ENCODE peak calls at places on chromosomes 13 and 19, in seven cellular contexts. One of them, this sample, is unnamed.

GRCh38 chr19:48489608-48490216 is 20.5 kb downstream of the CYTH2 start:
- DNase-seq in suprapubic skin: no peak
- DNase-seq in left lung: peak; percentile 78
- DNase-seq in esophagus squamous epithelium: no peak
- DNase-seq in aorta: peak; percentile 82
- DNase-seq in effector memory CD4-positive, alpha-beta T cell: peak; percentile 60
- DNase-seq in psoas muscle: peak; percentile 88
- DNase-seq in this sample: no peak

GRCh38 chr19:17020823-17021222 is 5.8 kb downstream of the CPAMD8 start:
- DNase-seq in left lung: no peak
- DNase-seq in suprapubic skin: no peak
- DNase-seq in esophagus squamous epithelium: no peak
- DNase-seq in effector memory CD4-positive, alpha-beta T cell: no peak
- DNase-seq in psoas muscle: no peak
- DNase-seq in aorta: no peak
- DNase-seq in this sample: no peak

GRCh38 chr19:18590273-18591272 is 2.0 kb downstream of the REX1BD start:
- DNase-seq in psoas muscle: peak; percentile 87
- DNase-seq in left lung: no peak
- DNase-seq in esophagus squamous epithelium: no peak
- DNase-seq in aorta: peak; percentile 67
- DNase-seq in effector memory CD4-positive, alpha-beta T cell: no peak
- DNase-seq in suprapubic skin: no peak
- DNase-seq in this sample: peak; percentile 99

GRCh38 chr13:110364081-110364480 is 57.0 kb downstream of the COL4A2 start:
- DNase-seq in suprapubic skin: no peak
- DNase-seq in aorta: no peak
- DNase-seq in psoas muscle: no peak
- DNase-seq in effector memory CD4-positive, alpha-beta T cell: no peak
- DNase-seq in left lung: no peak
- DNase-seq in esophagus squamous epithelium: no peak
- DNase-seq in this sample: no peak

GRCh38 chr13:49897713-49898112 is 38.4 kb downstream of the SPRYD7 start:
- DNase-seq in left lung: no peak
- DNase-seq in aorta: no peak
- DNase-seq in psoas muscle: no peak
- DNase-seq in esophagus squamous epithelium: no peak
- DNase-seq in suprapubic skin: no peak
- DNase-seq in effector memory CD4-positive, alpha-beta T cell: no peak
- DNase-seq in this sample: no peak

GRCh38 chr19:50537769-50538230 is 24.1 kb upstream of the ASPDH start:
- DNase-seq in aorta: peak; percentile 79
- DNase-seq in esophagus squamous epithelium: no peak
- DNase-seq in psoas muscle: peak; percentile 81
- DNase-seq in suprapubic skin: no peak
- DNase-seq in effector memory CD4-positive, alpha-beta T cell: peak; percentile 19
- DNase-seq in left lung: peak; percentile 71
- DNase-seq in this sample: peak; percentile 35

GRCh38 chr19:36136975-36137686 is 2.7 kb upstream of the CAPNS1 start:
- DNase-seq in esophagus squamous epithelium: no peak
- DNase-seq in suprapubic skin: no peak
- DNase-seq in aorta: peak; percentile 81
- DNase-seq in psoas muscle: peak; percentile 72
- DNase-seq in effector memory CD4-positive, alpha-beta T cell: no peak
- DNase-seq in left lung: peak; percentile 83
- DNase-seq in this sample: no peak

GRCh38 chr13:72864142-72865035 is 82.5 kb downstream of the PIBF1 start:
- DNase-seq in psoas muscle: no peak
- DNase-seq in esophagus squamous epithelium: no peak
- DNase-seq in effector memory CD4-positive, alpha-beta T cell: no peak
- DNase-seq in aorta: no peak
- DNase-seq in left lung: no peak
- DNase-seq in suprapubic skin: no peak
- DNase-seq in this sample: no peak

GRCh38 chr13:100980171-100980570 is 305.6 kb upstream of the TMTC4 start:
- DNase-seq in esophagus squamous epithelium: no peak
- DNase-seq in left lung: no peak
- DNase-seq in aorta: no peak
- DNase-seq in suprapubic skin: no peak
- DNase-seq in psoas muscle: no peak
- DNase-seq in effector memory CD4-positive, alpha-beta T cell: no peak
- DNase-seq in this sample: no peak

GRCh38 chr13:114166381-114167131 is 12.5 kb upstream of the CFAP97D2 start:
- DNase-seq in psoas muscle: no peak
- DNase-seq in esophagus squamous epithelium: no peak
- DNase-seq in suprapubic skin: no peak
- DNase-seq in left lung: no peak
- DNase-seq in effector memory CD4-positive, alpha-beta T cell: no peak
- DNase-seq in aorta: peak; percentile 82
- DNase-seq in this sample: no peak

GRCh38 chr19:28553005-28553404 is 659.9 kb downstream of the UQCRFS1 start:
- DNase-seq in psoas muscle: no peak
- DNase-seq in aorta: no peak
- DNase-seq in effector memory CD4-positive, alpha-beta T cell: no peak
- DNase-seq in suprapubic skin: no peak
- DNase-seq in left lung: no peak
- DNase-seq in esophagus squamous epithelium: no peak
- DNase-seq in this sample: no peak

GRCh38 chr19:51366999-51367564 is 894 bp upstream of the ETFB start:
- DNase-seq in aorta: peak; percentile 74
- DNase-seq in suprapubic skin: no peak
- DNase-seq in esophagus squamous epithelium: no peak
- DNase-seq in effector memory CD4-positive, alpha-beta T cell: peak; percentile 16
- DNase-seq in psoas muscle: no peak
- DNase-seq in left lung: peak; percentile 66
- DNase-seq in this sample: no peak

GRCh38 chr19:56176881-56177280 is 1.1 kb downstream of the GALP start:
- DNase-seq in esophagus squamous epithelium: no peak
- DNase-seq in aorta: no peak
- DNase-seq in effector memory CD4-positive, alpha-beta T cell: no peak
- DNase-seq in left lung: no peak
- DNase-seq in psoas muscle: no peak
- DNase-seq in suprapubic skin: no peak
- DNase-seq in this sample: no peak

GRCh38 chr19:13729859-13730258 is 34.5 kb upstream of the MRI1 start:
- DNase-seq in aorta: no peak
- DNase-seq in left lung: no peak
- DNase-seq in suprapubic skin: no peak
- DNase-seq in esophagus squamous epithelium: no peak
- DNase-seq in psoas muscle: no peak
- DNase-seq in effector memory CD4-positive, alpha-beta T cell: no peak
- DNase-seq in this sample: no peak

GRCh38 chr19:29576761-29577661 is 29.1 kb upstream of the POP4 start:
- DNase-seq in effector memory CD4-positive, alpha-beta T cell: no peak
- DNase-seq in esophagus squamous epithelium: no peak
- DNase-seq in psoas muscle: no peak
- DNase-seq in aorta: no peak
- DNase-seq in left lung: no peak
- DNase-seq in suprapubic skin: peak; percentile 65
- DNase-seq in this sample: no peak

GRCh38 chr13:26604784-26605183 is 47.3 kb downstream of the WASF3 start:
- DNase-seq in psoas muscle: peak; percentile 87
- DNase-seq in esophagus squamous epithelium: no peak
- DNase-seq in aorta: no peak
- DNase-seq in suprapubic skin: peak; percentile 87
- DNase-seq in effector memory CD4-positive, alpha-beta T cell: no peak
- DNase-seq in left lung: no peak
- DNase-seq in this sample: no peak

GRCh38 chr19:40191836-40192646 is 815 bp downstream of the MAP3K10 start:
- DNase-seq in psoas muscle: peak; percentile 68
- DNase-seq in left lung: no peak
- DNase-seq in esophagus squamous epithelium: no peak
- DNase-seq in effector memory CD4-positive, alpha-beta T cell: no peak
- DNase-seq in aorta: no peak
- DNase-seq in suprapubic skin: no peak
- DNase-seq in this sample: no peak

GRCh38 chr19:34274284-34274826 is 20.0 kb downstream of the GARRE1 start:
- DNase-seq in suprapubic skin: no peak
- DNase-seq in psoas muscle: no peak
- DNase-seq in effector memory CD4-positive, alpha-beta T cell: no peak
- DNase-seq in aorta: no peak
- DNase-seq in left lung: no peak
- DNase-seq in esophagus squamous epithelium: no peak
- DNase-seq in this sample: no peak

GRCh38 chr19:45640849-45641273 is 1.7 kb upstream of the EML2 start:
- DNase-seq in aorta: no peak
- DNase-seq in effector memory CD4-positive, alpha-beta T cell: no peak
- DNase-seq in left lung: peak; percentile 48
- DNase-seq in suprapubic skin: no peak
- DNase-seq in esophagus squamous epithelium: no peak
- DNase-seq in psoas muscle: no peak
- DNase-seq in this sample: no peak

GRCh38 chr13:25111557-25111956 is 15.6 kb downstream of the PABPC3 start:
- DNase-seq in suprapubic skin: no peak
- DNase-seq in left lung: no peak
- DNase-seq in esophagus squamous epithelium: no peak
- DNase-seq in aorta: no peak
- DNase-seq in effector memory CD4-positive, alpha-beta T cell: no peak
- DNase-seq in psoas muscle: no peak
- DNase-seq in this sample: no peak

GRCh38 chr13:46213242-46213641 is 1.5 kb downstream of the LRRC63 start:
- DNase-seq in esophagus squamous epithelium: no peak
- DNase-seq in aorta: no peak
- DNase-seq in psoas muscle: no peak
- DNase-seq in suprapubic skin: no peak
- DNase-seq in effector memory CD4-positive, alpha-beta T cell: no peak
- DNase-seq in left lung: no peak
- DNase-seq in this sample: no peak

GRCh38 chr19:53876651-53877224 is 5.3 kb upstream of the PRKCG start:
- DNase-seq in psoas muscle: peak; percentile 7
- DNase-seq in effector memory CD4-positive, alpha-beta T cell: no peak
- DNase-seq in aorta: no peak
- DNase-seq in esophagus squamous epithelium: no peak
- DNase-seq in left lung: no peak
- DNase-seq in suprapubic skin: no peak
- DNase-seq in this sample: no peak

GRCh38 chr13:106377341-106377740 is 158.1 kb downstream of the EFNB2 start:
- DNase-seq in effector memory CD4-positive, alpha-beta T cell: no peak
- DNase-seq in esophagus squamous epithelium: no peak
- DNase-seq in aorta: no peak
- DNase-seq in left lung: no peak
- DNase-seq in psoas muscle: no peak
- DNase-seq in suprapubic skin: no peak
- DNase-seq in this sample: no peak

GRCh38 chr13:35694031-35694430 is 217.5 kb upstream of the MAB21L1 start:
- DNase-seq in aorta: no peak
- DNase-seq in esophagus squamous epithelium: no peak
- DNase-seq in effector memory CD4-positive, alpha-beta T cell: no peak
- DNase-seq in left lung: no peak
- DNase-seq in psoas muscle: no peak
- DNase-seq in suprapubic skin: no peak
- DNase-seq in this sample: no peak

GRCh38 chr13:27481766-27482165 is 31.4 kb upstream of the MTIF3 start:
- DNase-seq in effector memory CD4-positive, alpha-beta T cell: no peak
- DNase-seq in left lung: peak; percentile 37
- DNase-seq in aorta: peak; percentile 53
- DNase-seq in esophagus squamous epithelium: no peak
- DNase-seq in suprapubic skin: peak; percentile 79
- DNase-seq in psoas muscle: no peak
- DNase-seq in this sample: peak; percentile 68

GRCh38 chr13:24033527-24034302 is 126.8 kb upstream of the SPATA13 start:
- DNase-seq in esophagus squamous epithelium: no peak
- DNase-seq in left lung: no peak
- DNase-seq in psoas muscle: no peak
- DNase-seq in suprapubic skin: no peak
- DNase-seq in effector memory CD4-positive, alpha-beta T cell: no peak
- DNase-seq in aorta: no peak
- DNase-seq in this sample: no peak
- H3K4me1 ChIP-seq in esophagus squamous epithelium: peaks cover 4% of the 10 kb centered on the region
- H3K4me1 ChIP-seq in left lung: peaks cover 25% of the 10 kb centered on the region
- H3K4me1 ChIP-seq in psoas muscle: no peaks in the 10 kb centered on the region
- H3K4me1 ChIP-seq in suprapubic skin: peaks cover 26% of the 10 kb centered on the region
- H3K4me1 ChIP-seq in effector memory CD4-positive, alpha-beta T cell: no peaks in the 10 kb centered on the region
- H3K4me1 ChIP-seq in aorta: peaks cover 7% of the 10 kb centered on the region
- H3K4me1 ChIP-seq in this sample: no peaks in the 10 kb centered on the region

GRCh38 chr19:38253788-38254187 is 2.4 kb downstream of the PPP1R14A start:
- DNase-seq in aorta: no peak
- DNase-seq in psoas muscle: no peak
- DNase-seq in effector memory CD4-positive, alpha-beta T cell: no peak
- DNase-seq in suprapubic skin: no peak
- DNase-seq in left lung: no peak
- DNase-seq in esophagus squamous epithelium: no peak
- DNase-seq in this sample: no peak

GRCh38 chr19:38251564-38252051 is 4.6 kb downstream of the PPP1R14A start:
- DNase-seq in suprapubic skin: no peak
- DNase-seq in esophagus squamous epithelium: no peak
- DNase-seq in effector memory CD4-positive, alpha-beta T cell: no peak
- DNase-seq in psoas muscle: peak; percentile 68
- DNase-seq in left lung: no peak
- DNase-seq in aorta: peak; percentile 80
- DNase-seq in this sample: no peak

GRCh38 chr19:38250821-38251563 is 5.2 kb downstream of the PPP1R14A start:
- DNase-seq in effector memory CD4-positive, alpha-beta T cell: no peak
- DNase-seq in psoas muscle: peak; percentile 77
- DNase-seq in suprapubic skin: no peak
- DNase-seq in left lung: no peak
- DNase-seq in aorta: peak; percentile 88
- DNase-seq in esophagus squamous epithelium: no peak
- DNase-seq in this sample: no peak

GRCh38 chr19:38252935-38253691 is 3.1 kb downstream of the PPP1R14A start:
- DNase-seq in effector memory CD4-positive, alpha-beta T cell: no peak
- DNase-seq in esophagus squamous epithelium: no peak
- DNase-seq in aorta: peak; percentile 85
- DNase-seq in psoas muscle: peak; percentile 57
- DNase-seq in suprapubic skin: no peak
- DNase-seq in left lung: no peak
- DNase-seq in this sample: no peak

GRCh38 chr19:38252385-38252784 is 3.8 kb downstream of the PPP1R14A start:
- DNase-seq in aorta: no peak
- DNase-seq in effector memory CD4-positive, alpha-beta T cell: no peak
- DNase-seq in esophagus squamous epithelium: no peak
- DNase-seq in psoas muscle: no peak
- DNase-seq in left lung: no peak
- DNase-seq in suprapubic skin: no peak
- DNase-seq in this sample: no peak
- H3K4me3 ChIP-seq in aorta: peak overlapping the region; percentile 39
- H3K4me3 ChIP-seq in effector memory CD4-positive, alpha-beta T cell: no peak overlapping the region
- H3K4me3 ChIP-seq in esophagus squamous epithelium: peak overlapping the region; percentile 13
- H3K4me3 ChIP-seq in psoas muscle: peak overlapping the region; percentile 61
- H3K4me3 ChIP-seq in left lung: peak overlapping the region; percentile 33
- H3K4me3 ChIP-seq in suprapubic skin: peak overlapping the region; percentile 24
- H3K4me3 ChIP-seq in this sample: no peak overlapping the region

GRCh38 chr19:42048992-42049391 is 21.0 kb downstream of the GRIK5 start:
- DNase-seq in aorta: no peak
- DNase-seq in psoas muscle: no peak
- DNase-seq in esophagus squamous epithelium: no peak
- DNase-seq in left lung: no peak
- DNase-seq in effector memory CD4-positive, alpha-beta T cell: no peak
- DNase-seq in suprapubic skin: no peak
- DNase-seq in this sample: no peak
- H3K36me3 ChIP-seq in aorta: peaks cover 4% of the 10 kb centered on the region
- H3K36me3 ChIP-seq in psoas muscle: no peaks in the 10 kb centered on the region
- H3K36me3 ChIP-seq in esophagus squamous epithelium: no peaks in the 10 kb centered on the region
- H3K36me3 ChIP-seq in left lung: no peaks in the 10 kb centered on the region
- H3K36me3 ChIP-seq in effector memory CD4-positive, alpha-beta T cell: no peaks in the 10 kb centered on the region
- H3K36me3 ChIP-seq in suprapubic skin: no peaks in the 10 kb centered on the region
- H3K36me3 ChIP-seq in this sample: peaks cover 29% of the 10 kb centered on the region

DNA sequence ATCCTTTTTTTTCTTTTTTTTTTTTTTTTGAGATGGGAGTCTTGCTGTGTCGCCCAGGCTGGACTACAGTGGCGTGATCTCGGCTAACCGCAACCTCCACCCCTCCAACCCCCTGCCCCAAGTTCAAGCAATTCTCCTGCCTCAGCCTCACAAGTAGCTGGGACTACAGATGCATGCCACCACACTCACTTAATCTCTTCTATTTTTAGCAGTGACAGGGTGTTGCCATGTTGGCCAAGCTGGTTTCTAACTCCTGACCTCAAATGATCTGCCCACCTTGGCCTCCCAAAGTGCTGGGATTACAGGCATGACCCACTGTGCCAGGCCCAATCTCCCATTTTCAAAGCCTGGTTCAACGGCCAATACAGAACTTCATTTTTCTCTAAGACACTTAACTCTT is 9.1 kb downstream of the FOXO1 start:
- DNase-seq in effector memory CD4-positive, alpha-beta T cell: no peak
- DNase-seq in left lung: no peak
- DNase-seq in suprapubic skin: no peak
- DNase-seq in aorta: no peak
- DNase-seq in psoas muscle: no peak
- DNase-seq in esophagus squamous epithelium: no peak
- DNase-seq in this sample: no peak
- H3K4me1 ChIP-seq in effector memory CD4-positive, alpha-beta T cell: peaks cover 54% of the 10 kb centered on the region
- H3K4me1 ChIP-seq in left lung: peaks cover 30% of the 10 kb centered on the region
- H3K4me1 ChIP-seq in suprapubic skin: peaks cover 57% of the 10 kb centered on the region
- H3K4me1 ChIP-seq in aorta: peaks cover 5% of the 10 kb centered on the region
- H3K4me1 ChIP-seq in psoas muscle: peaks cover 62% of the 10 kb centered on the region
- H3K4me1 ChIP-seq in esophagus squamous epithelium: peaks cover 4% of the 10 kb centered on the region
- H3K4me1 ChIP-seq in this sample: peaks cover 3% of the 10 kb centered on the region